ENCODE peak calls at places on chromosomes 3 and 15, in seven cellular contexts. N, Q, G, Y, I, W and F are unnamed samples.

GRCh38 chr3:162328649-162329048 is 832.0 kb downstream of the OTOL1 start:
- DNase-seq in N (no peak), Q (no peak), G (no peak), Y (no peak), I (no peak), W (no peak), F (no peak)

GRCh38 chr3:38119802-38120689 is 16.9 kb downstream of the ACAA1 start:
- DNase-seq in N (no peak), Q (peak; percentile 4), G (no peak), Y (no peak), I (no peak), W (no peak), F (no peak)

GRCh38 chr3:134373278-134373941 is 837 bp downstream of the AMOTL2 start:
- DNase-seq in N (peak; percentile 78), Q (peak; percentile 88), G (no peak), Y (peak; percentile 90), I (peak; percentile 89), W (peak; percentile 89), F (peak; percentile 89)

GRCh38 chr15:101454365-101454764 is 35.1 kb downstream of the PCSK6 start:
- DNase-seq in N (no peak), Q (no peak), G (no peak), Y (no peak), I (no peak), W (no peak), F (no peak)

GRCh38 chr3:169660709-169661566 is 2.6 kb downstream of the MECOM start:
- DNase-seq in N (no peak), Q (peak; percentile 63), G (no peak), Y (no peak), I (no peak), W (peak; percentile 46), F (peak; percentile 30)

GRCh38 chr15:33031324-33031736 is 163.2 kb downstream of the FMN1 start:
- DNase-seq in N (no peak), Q (peak; percentile 34), G (no peak), Y (no peak), I (no peak), W (peak; percentile 75), F (no peak)

GRCh38 chr15:78850352-78850751 is 22.3 kb upstream of the MORF4L1 start:
- DNase-seq in N (no peak), Q (no peak), G (no peak), Y (no peak), I (no peak), W (no peak), F (no peak)

GRCh38 chr3:170753421-170754344 is 116.3 kb downstream of the RPL22L1 start:
- DNase-seq in N (no peak), Q (no peak), G (no peak), Y (no peak), I (no peak), W (peak; percentile 79), F (no peak)

GRCh38 chr3:56124546-56124945 is 343.7 kb downstream of the ERC2 start:
- DNase-seq in N (no peak), Q (no peak), G (no peak), Y (no peak), I (no peak), W (no peak), F (no peak)

GRCh38 chr15:53520867-53521525 is 238.5 kb downstream of the WDR72 start:
- DNase-seq in N (no peak), Q (peak; percentile 6), G (no peak), Y (no peak), I (no peak), W (no peak), F (no peak)

GRCh38 chr15:101258238-101259144 is 6.6 kb upstream of the CHSY1 start:
- DNase-seq in N (peak; percentile 68), Q (peak; percentile 77), G (peak; percentile 51), Y (peak; percentile 79), I (peak; percentile 61), W (peak; percentile 80), F (peak; percentile 57)

GRCh38 chr3:8499181-8499611 is 2.4 kb upstream of the LMCD1 start:
- DNase-seq in N (no peak), Q (peak; percentile 54), G (no peak), Y (no peak), I (no peak), W (no peak), F (no peak)

GRCh38 chr3:124395584-124396340 is 334.5 kb upstream of the UMPS start:
- DNase-seq in N (no peak), Q (peak; percentile 22), G (no peak), Y (peak; percentile 29), I (peak; percentile 32), W (peak; percentile 6), F (peak; percentile 56)

DNA sequence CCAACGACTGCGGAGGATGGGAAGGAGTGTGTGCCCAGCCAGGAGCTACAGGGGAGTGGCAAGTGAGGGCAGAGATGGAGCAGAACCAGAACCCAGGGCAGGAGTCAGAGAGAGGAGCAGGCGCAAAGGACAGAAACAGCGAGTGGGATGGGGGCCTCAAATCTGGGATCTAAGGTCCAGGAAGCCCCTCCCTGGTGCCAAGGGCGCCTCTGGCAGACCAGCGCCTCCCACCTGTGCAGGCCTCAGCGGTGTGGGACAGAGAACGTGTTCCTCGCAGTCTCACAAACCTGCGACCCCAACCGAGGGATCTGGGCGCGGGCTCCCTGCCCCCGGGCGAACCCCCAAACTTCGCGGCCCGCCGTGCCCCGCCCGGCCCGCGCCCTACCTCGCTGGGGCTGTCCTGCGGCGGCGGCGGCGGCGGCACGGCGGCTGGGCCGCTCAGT is 292 bp downstream of the PCBP4 start:
- DNase-seq in N (no peak), Q (peak; percentile 35), G (no peak), Y (no peak), I (no peak), W (no peak), F (no peak)
- TF ChIP-seq POLR2A in N (no peak), Q (no peak), G (no peak), Y (no peak), I (no peak), W (no peak), F (no peak)

GRCh38 chr3:12964713-12965612 is 108.3 kb downstream of the IQSEC1 start:
- DNase-seq in N (no peak), Q (peak; percentile 48), G (no peak), Y (no peak), I (no peak), W (no peak), F (no peak)

GRCh38 chr3:12963184-12963868 is 109.9 kb downstream of the IQSEC1 start:
- DNase-seq in N (no peak), Q (no peak), G (no peak), Y (no peak), I (no peak), W (no peak), F (no peak)

GRCh38 chr3:12962292-12962691 is 110.9 kb downstream of the IQSEC1 start:
- DNase-seq in N (no peak), Q (no peak), G (no peak), Y (no peak), I (no peak), W (no peak), F (no peak)

GRCh38 chr3:12965999-12966846 is 107.0 kb downstream of the IQSEC1 start:
- DNase-seq in N (no peak), Q (no peak), G (no peak), Y (no peak), I (no peak), W (no peak), F (no peak)

GRCh38 chr3:12963869-12964712 is 109.1 kb downstream of the IQSEC1 start:
- DNase-seq in N (no peak), Q (peak; percentile 21), G (no peak), Y (peak; percentile 49), I (no peak), W (peak; percentile 43), F (peak; percentile 46)
- H3K36me3 ChIP-seq in N (no peaks in the 10 kb centered on the region), Q (no peaks in the 10 kb centered on the region), G (peaks cover 3% of the 10 kb centered on the region), Y (no peaks in the 10 kb centered on the region), I (no peaks in the 10 kb centered on the region), W (no peaks in the 10 kb centered on the region), F (no peaks in the 10 kb centered on the region)

DNA sequence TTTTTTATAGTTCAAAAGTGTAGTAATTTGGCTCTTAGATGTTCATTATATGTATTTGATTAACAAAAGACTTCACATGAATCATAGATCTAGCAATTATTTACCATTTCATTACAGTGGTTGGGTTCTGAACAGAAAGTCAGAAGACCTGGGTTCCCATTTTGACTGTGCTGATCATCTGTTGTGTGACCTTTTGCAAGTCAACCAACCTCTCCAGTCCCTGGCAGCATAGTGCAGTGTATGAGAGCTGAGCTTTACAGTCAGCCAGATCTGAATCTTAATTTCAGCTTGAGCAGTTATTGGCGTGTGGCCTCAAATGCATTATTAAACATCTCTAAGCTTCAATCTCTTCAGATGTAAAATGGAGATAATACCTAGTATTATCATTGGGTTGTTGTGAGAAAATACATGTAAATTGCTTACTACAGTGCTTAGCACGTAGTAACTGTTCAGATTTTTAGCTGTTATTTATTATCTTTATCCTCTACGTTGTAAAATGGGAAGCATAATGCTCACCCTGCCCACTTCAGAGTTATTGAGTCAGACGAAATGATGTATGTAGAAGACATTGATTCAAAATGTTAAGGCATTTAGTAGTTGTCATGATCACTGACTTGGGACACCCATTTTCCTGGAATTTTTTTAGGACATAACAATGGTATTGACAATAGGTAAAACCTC is 104.0 kb downstream of the KLHL25 start:
- DNase-seq in N (no peak), Q (no peak), G (peak; percentile 79), Y (no peak), I (no peak), W (no peak), F (no peak)
- TF ChIP-seq POLR2A in N (peak; percentile 8), Q (no peak), G (peak; percentile 68), Y (no peak), I (no peak), W (no peak), F (no peak)

GRCh38 chr15:88880944-88881740 is 14.2 kb downstream of the HAPLN3 start:
- DNase-seq in N (no peak), Q (no peak), G (no peak), Y (no peak), I (no peak), W (no peak), F (no peak)

GRCh38 chr15:88881781-88882180 is 13.6 kb downstream of the HAPLN3 start:
- DNase-seq in N (no peak), Q (no peak), G (no peak), Y (no peak), I (no peak), W (no peak), F (no peak)

GRCh38 chr15:88877415-88877814 is 17.9 kb downstream of the HAPLN3 start:
- DNase-seq in N (no peak), Q (no peak), G (no peak), Y (no peak), I (no peak), W (no peak), F (no peak)

GRCh38 chr15:88877906-88878305 is 17.4 kb downstream of the HAPLN3 start:
- DNase-seq in N (no peak), Q (no peak), G (no peak), Y (no peak), I (no peak), W (no peak), F (no peak)

DNA sequence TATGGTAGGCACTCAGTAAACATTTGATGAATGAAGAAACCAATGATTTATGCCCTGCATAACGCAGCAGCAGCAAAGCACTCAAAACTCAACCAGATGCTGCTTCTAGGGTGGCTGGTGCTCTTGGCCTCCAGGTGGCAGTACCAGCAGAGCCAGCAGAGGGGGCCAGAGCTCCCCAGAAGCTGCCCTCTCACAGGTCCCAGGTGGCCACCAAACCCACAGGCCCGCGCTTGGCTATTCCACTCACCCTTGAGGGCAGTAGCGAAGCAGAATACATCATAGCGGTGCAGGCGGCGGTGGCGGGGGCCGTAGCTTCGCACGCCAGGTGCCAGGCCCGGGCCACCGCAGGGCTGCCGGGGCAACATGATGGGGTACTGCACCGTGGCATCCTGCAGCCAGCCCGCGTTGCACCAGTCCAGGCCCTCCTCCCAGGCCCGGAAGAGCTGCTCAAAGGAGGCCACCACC is 16.6 kb downstream of the HAPLN3 start:
- DNase-seq in N (peak; percentile 36), Q (peak; percentile 71), G (no peak), Y (no peak), I (no peak), W (peak; percentile 35), F (peak; percentile 26)
- H3K36me3 ChIP-seq in N (no peaks in the 10 kb centered on the region), Q (no peaks in the 10 kb centered on the region), G (no peaks in the 10 kb centered on the region), Y (no peaks in the 10 kb centered on the region), I (no peaks in the 10 kb centered on the region), W (peaks cover 21% of the 10 kb centered on the region), F (no peaks in the 10 kb centered on the region)

GRCh38 chr3:42502429-42503250 is at the start of gene VIPR1:
- DNase-seq in N (peak; percentile 95), Q (peak; percentile 93), G (no peak), Y (no peak), I (peak; percentile 42), W (no peak), F (peak; percentile 81)
- TF ChIP-seq POLR2A in N (peak; percentile 74), Q (peak; percentile 19), G (peak; percentile 47), Y (no peak), I (no peak), W (no peak), F (no peak)